ENCODE peak calls at places on chromosomes 4 and X, in eight cellular contexts. X is IMR-90, K is ovary, E is spleen, I is A549, P is right lobe of liver, G is suprapubic skin, R is thyroid gland. V is an unnamed sample.

GRCh38 chrX:3520458-3520857 is 174.0 kb upstream of the MXRA5 start:
- DNase-seq in I (no peak), X (no peak), R (no peak), P (no peak), K (no peak), E (no peak), G (no peak), V (no peak)

GRCh38 chr4:136699905-136700304 is 832.4 kb downstream of the PCDH18 start:
- DNase-seq in E (no peak), I (no peak), R (no peak), G (no peak), P (no peak), K (no peak), X (no peak), V (no peak)

GRCh38 chrX:120315776-120316175 is 4.5 kb upstream of the TMEM255A start:
- DNase-seq in X (no peak), K (no peak), E (no peak), I (no peak), P (no peak), G (no peak), R (no peak), V (no peak)

GRCh38 chr4:24778427-24779225 is 16.7 kb upstream of the SOD3 start:
- DNase-seq in X (peak), P (no peak), G (no peak), E (no peak), K (peak), I (no peak), R (no peak), V (no peak)

GRCh38 chrX:150032742-150033141 is 94.5 kb upstream of the EOLA2 start:
- DNase-seq in G (no peak), P (no peak), R (no peak), I (peak), X (peak), E (no peak), K (no peak), V (no peak)

GRCh38 chr4:172104534-172104933 is 291.3 kb downstream of the GALNTL6 start:
- DNase-seq in X (peak), E (no peak), K (no peak), R (no peak), G (no peak), P (no peak), I (no peak), V (no peak)

GRCh38 chr4:14196141-14196540 is 568.6 kb upstream of the BOD1L1 start:
- DNase-seq in E (no peak), K (peak), G (no peak), I (peak), P (no peak), R (peak), X (peak), V (peak)

GRCh38 chr4:156098846-156099245 is 145.2 kb upstream of the CTSO start:
- DNase-seq in E (no peak), R (no peak), I (no peak), P (no peak), X (no peak), G (no peak), K (no peak), V (no peak)

GRCh38 chrX:118056870-118057269 is 59.7 kb downstream of the KLHL13 start:
- DNase-seq in G (no peak), E (no peak), I (no peak), K (no peak), R (no peak), P (no peak), X (no peak), V (no peak)

GRCh38 chrX:8960809-8961413 is 73.0 kb downstream of the FAM9B start:
- DNase-seq in K (no peak), P (no peak), X (no peak), I (no peak), G (no peak), R (no peak), E (no peak), V (no peak)

GRCh38 chr4:186201535-186202230 is 10.3 kb downstream of the CYP4V2 start:
- DNase-seq in P (peak), K (no peak), G (no peak), R (peak), X (peak), I (peak), E (peak), V (peak)

GRCh38 chr4:138845664-138846063 is 169.9 kb upstream of the NOCT start:
- DNase-seq in X (peak), P (no peak), G (no peak), I (no peak), E (no peak), K (no peak), R (no peak), V (no peak)

GRCh38 chr4:52721968-52722814 is 29.0 kb downstream of the ERVMER34-1 start:
- DNase-seq in K (peak), R (peak), I (peak), P (peak), G (peak), X (peak), E (peak), V (peak)
- TF ChIP-seq POLR2A in K (peak), R (peak), I (peak), P (no peak), G (peak), X (peak), E (no peak), V (peak)

DNA sequence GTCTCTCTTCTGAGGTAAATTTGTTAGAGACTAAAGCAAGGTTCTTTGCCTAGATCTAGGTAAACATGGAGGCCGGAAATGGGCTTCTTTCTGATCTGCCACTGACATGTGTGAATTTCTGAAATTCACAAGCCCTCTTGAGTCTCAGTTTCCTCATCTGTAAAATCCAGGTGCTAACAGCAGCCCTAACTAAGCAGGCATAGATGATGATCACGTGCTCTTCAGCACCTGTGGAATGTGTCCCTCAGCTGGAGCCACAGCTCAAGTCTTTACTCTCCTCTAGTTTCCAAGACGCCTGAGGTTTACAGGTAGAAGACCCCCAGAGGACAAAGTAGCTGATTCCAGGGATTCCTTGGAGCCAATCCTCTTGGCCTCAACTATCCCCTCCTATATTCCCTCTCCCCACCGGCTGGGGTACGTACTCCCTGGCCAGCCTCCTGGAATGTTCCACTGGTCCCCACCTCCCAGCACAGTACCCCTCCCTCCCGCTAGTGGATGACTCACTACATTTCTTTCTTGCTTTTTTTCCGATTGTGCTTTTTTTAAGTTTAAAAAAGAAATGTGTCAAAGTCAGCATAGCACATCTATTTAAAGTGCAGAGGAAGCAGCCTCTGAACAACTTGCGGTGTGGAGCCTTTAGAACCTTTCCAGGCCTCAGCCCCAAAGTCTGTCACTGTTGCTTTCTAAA is 98.5 kb downstream of the PHKA2 start:
- DNase-seq in K (no peak), R (peak), G (no peak), I (no peak), E (peak), P (no peak), X (peak), V (no peak)
- H3K27ac ChIP-seq in K (peak), R (peak), G (peak), I (peak), E (peak), P (no peak), X (no peak), V (peak)

DNA sequence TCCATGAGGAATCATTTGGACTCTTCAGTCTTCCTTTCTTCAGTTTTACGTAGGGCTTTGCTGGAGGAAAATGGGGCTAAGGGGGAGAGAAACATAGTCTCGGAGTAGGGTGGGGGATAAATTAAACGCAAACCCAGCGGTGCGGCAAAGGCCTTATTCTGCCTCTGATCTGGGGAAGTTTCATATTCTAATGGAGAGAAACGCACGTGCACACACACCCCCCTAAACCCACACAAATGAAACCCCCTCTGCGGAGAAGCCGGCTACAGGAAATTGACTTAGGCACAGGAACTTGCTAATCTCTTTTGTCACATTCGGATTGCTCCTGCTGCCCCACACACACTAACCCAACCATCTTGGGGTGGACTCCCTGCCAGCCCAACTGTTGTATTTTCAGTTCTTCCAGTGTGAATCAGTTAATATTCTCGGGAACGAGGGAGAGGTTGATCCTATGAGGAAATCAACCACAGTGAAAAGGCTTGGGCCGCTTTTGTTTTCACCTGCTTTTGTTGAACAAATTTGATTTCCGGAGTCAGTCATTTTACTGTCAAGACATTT is at the start of gene RHOH:
- DNase-seq in R (no peak), E (peak), I (no peak), P (no peak), X (no peak), G (no peak), K (no peak), V (no peak)
- TF ChIP-seq POLR2A in R (no peak), E (peak), I (no peak), P (peak), X (no peak), G (no peak), K (no peak), V (no peak)

GRCh38 chrX:69948398-69948797 is 101.3 kb downstream of the AWAT2 start:
- DNase-seq in G (no peak), E (no peak), I (no peak), X (no peak), R (no peak), P (no peak), K (no peak), V (no peak)
- H3K27ac ChIP-seq in G (no peak), E (no peak), I (no peak), X (no peak), R (no peak), P (no peak), K (no peak), V (no peak)

DNA sequence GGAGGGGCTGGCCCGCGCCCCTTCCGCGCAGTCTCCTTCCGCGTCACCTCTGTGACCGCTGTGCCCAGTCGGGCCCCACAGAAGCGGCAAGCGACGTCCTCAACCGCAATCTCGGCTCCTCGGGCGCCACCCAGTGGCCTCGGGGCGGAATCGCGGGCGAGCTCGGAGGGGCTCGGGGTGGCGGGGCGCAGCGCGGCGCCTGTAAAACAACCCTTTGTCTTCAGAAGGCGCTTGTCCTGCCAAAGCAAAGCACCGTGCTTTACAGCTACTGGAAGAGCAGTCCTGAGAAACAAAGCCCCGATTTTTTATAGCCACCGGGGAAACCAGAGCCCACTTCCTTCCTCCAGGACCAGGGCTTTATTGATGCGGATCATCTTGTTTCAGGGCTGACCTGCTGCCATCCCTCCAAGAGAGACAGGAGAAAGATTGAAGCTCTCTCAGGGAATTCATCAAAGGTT is 37.3 kb upstream of the CDKN2AIP start:
- DNase-seq in P (peak), G (peak), K (peak), I (peak), E (peak), R (peak), X (peak), V (peak)
- TF ChIP-seq POLR2A in P (no peak), G (no peak), K (no peak), I (no peak), E (no peak), R (no peak), X (no peak), V (no peak)

GRCh38 chr4:181647396-181648107 is 595.6 kb upstream of the TENM3 start:
- DNase-seq in X (peak), G (no peak), E (no peak), K (no peak), R (no peak), I (no peak), P (no peak), V (no peak)
- H3K27ac ChIP-seq in X (no peak), G (no peak), E (no peak), K (no peak), R (no peak), I (no peak), P (no peak), V (no peak)

GRCh38 chr4:15918484-15919129 is 19.9 kb downstream of the FGFBP1 start:
- DNase-seq in P (no peak), R (peak), K (no peak), X (no peak), I (no peak), G (no peak), E (no peak), V (peak)
- TF ChIP-seq POLR2A in P (no peak), R (no peak), K (no peak), X (no peak), I (no peak), G (no peak), E (no peak), V (no peak)

GRCh38 chr4:38078590-38079381 is 118.6 kb downstream of the PTTG2 start:
- DNase-seq in E (no peak), K (no peak), R (no peak), I (peak), G (no peak), P (no peak), X (peak), V (no peak)
- H3K27ac ChIP-seq in E (peak), K (peak), R (no peak), I (peak), G (peak), P (no peak), X (peak), V (peak)

V was measured in body of pancreas.